ENCODE peak calls at places on chromosomes 6 and 20, in four cellular contexts. J is right lobe of liver, V is left ventricle myocardium inferior, T is ovary. E is an unnamed sample.
A peak's percentile ranks its signal among the peaks of the same experiment; 100 is the strongest.

GRCh38 chr6:13457577-13457976 is 29.8 kb downstream of the GFOD1 start:
- DNase-seq in J (no peak), V (peak; percentile 37), T (no peak), E (no peak)

GRCh38 chr6:41439524-41440418 is 104.4 kb downstream of the NCR2 start:
- DNase-seq in V (no peak), T (no peak), J (no peak), E (no peak)

GRCh38 chr6:157034433-157035230 is 257.5 kb downstream of the ARID1B start:
- DNase-seq in J (no peak), T (no peak), V (no peak), E (no peak)

GRCh38 chr20:56968386-56969048 is 297.9 kb downstream of the BMP7 start:
- DNase-seq in J (no peak), T (no peak), V (no peak), E (no peak)

GRCh38 chr6:69866351-69867074 is at the start of gene COL19A1:
- DNase-seq in V (peak; percentile 22), T (no peak), J (peak; percentile 42), E (no peak)

GRCh38 chr20:35523298-35523888 is 6.1 kb downstream of the C20orf173 start:
- DNase-seq in V (no peak), T (no peak), J (no peak), E (no peak)

GRCh38 chr20:8933391-8933807 is 135.5 kb upstream of the PLCB4 start:
- DNase-seq in J (no peak), T (peak; percentile 39), V (no peak), E (no peak)

GRCh38 chr6:130364224-130364780 is 1.5 kb upstream of the TMEM200A start:
- DNase-seq in V (no peak), T (no peak), J (no peak), E (no peak)

GRCh38 chr6:131923356-131923755 is 27.8 kb downstream of the CCN2 start:
- DNase-seq in V (peak; percentile 22), J (peak; percentile 70), T (peak; percentile 69), E (no peak)

GRCh38 chr6:144185133-144185836 is 35.0 kb downstream of the STX11 start:
- DNase-seq in J (no peak), T (no peak), V (no peak), E (no peak)

GRCh38 chr20:34559311-34560140 is 1.0 kb downstream of the MAP1LC3A start:
- DNase-seq in J (peak; percentile 62), T (peak; percentile 64), V (no peak), E (no peak)

GRCh38 chr6:136652656-136653055 is 102.4 kb upstream of the MAP7 start:
- DNase-seq in V (no peak), J (no peak), T (no peak), E (no peak)

GRCh38 chr20:12914804-12915203 is 94.0 kb upstream of the SPTLC3 start:
- DNase-seq in J (no peak), V (no peak), T (no peak), E (no peak)
- H3K4me3 ChIP-seq in J (no peak overlapping the region), V (no peak overlapping the region), T (no peak overlapping the region), E (no peak overlapping the region)

DNA sequence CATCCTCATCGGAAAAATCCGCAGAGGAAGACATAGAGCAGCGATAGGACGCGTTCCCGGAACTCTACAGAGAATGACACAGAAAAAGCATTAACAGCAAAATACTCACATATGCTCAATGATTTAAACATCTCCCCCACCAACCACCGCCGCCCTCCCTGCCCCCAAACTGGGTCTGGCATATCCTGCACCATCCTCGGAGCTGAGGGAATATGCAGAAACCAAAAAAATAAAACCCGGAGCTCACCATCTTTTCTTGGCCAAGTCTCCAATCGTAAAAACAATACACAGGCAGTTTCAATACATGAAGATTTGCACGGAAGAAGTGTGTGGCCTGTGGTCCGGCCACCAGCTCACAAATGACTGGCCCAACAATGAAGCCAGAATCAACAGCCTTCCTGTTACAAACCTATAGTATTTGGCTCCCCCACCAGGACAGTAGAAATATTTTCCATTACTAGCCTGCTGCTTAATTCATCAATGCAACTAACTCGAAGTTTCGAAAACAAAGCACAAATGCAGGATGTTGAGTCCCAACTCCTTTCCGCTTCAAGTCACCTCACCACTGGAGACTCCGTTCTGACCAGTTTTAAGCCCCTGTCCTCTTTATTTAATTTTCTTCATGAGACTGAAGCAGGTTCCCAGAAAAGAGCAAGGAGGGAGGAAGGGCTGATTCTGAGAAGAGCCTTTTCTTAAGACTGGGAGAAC is 103.2 kb upstream of the BEND6 start:
- DNase-seq in V (no peak), J (peak; percentile 43), T (peak; percentile 60), E (no peak)
- H3K4me3 ChIP-seq in V (peak overlapping the region; percentile 66), J (peak overlapping the region; percentile 29), T (peak overlapping the region; percentile 38), E (peak overlapping the region; percentile 76)

DNA sequence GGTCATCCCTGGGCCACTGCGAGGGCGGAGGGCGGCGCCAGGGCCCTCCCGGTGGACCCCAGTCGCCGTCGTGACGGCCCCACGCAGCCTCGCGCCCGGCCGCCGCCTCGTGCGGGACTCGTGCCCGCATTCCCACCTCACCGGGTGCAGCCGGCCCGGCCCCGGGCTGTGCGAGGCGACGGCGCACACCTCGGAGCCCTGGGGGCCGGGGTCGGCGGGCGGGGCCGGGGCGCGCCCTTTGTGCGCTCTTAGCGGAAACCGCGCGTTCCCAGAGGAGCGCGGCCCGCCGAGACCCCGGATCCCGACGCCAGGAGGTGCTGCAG is 5.5 kb upstream of the DLL1 start:
- DNase-seq in V (no peak), T (no peak), J (no peak), E (no peak)
- H3K4me3 ChIP-seq in V (peak overlapping the region; percentile 73), T (no peak overlapping the region), J (peak overlapping the region; percentile 40), E (peak overlapping the region; percentile 75)

GRCh38 chr6:37101991-37102298 is 68.0 kb upstream of the PIM1 start:
- DNase-seq in V (no peak), T (no peak), J (no peak), E (no peak)
- H3K4me3 ChIP-seq in V (peak overlapping the region; percentile 61), T (peak overlapping the region; percentile 40), J (peak overlapping the region; percentile 25), E (peak overlapping the region; percentile 67)

DNA sequence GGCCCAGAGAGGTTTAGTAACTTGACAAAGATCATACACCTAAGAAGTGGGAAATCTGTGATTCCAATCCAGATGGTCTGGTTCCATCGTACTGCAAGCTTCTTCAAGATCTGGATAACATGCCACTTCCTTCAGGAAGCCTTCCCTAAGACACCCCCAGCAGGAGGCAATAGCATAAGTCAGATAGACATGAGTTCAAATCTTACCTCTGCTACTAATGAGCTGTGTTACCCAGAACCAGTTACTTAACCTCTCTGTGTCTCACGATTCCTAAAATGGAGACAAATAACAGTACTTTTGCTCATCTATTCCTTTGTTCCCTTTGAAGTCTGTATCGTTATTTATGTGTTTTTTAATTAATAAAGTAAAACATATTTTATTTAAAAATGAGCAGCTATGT is 22.3 kb upstream of the OCSTAMP start:
- DNase-seq in V (no peak), J (no peak), T (no peak), E (no peak)
- H3K4me3 ChIP-seq in V (no peak overlapping the region), J (no peak overlapping the region), T (no peak overlapping the region), E (no peak overlapping the region)

GRCh38 chr6:31559958-31560696 is 12.0 kb upstream of the LTA start:
- DNase-seq in V (peak; percentile 63), J (peak; percentile 75), T (peak; percentile 53), E (no peak)

GRCh38 chr6:31558318-31558625 is 10.9 kb downstream of the NFKBIL1 start:
- DNase-seq in T (no peak), V (no peak), J (no peak), E (no peak)

GRCh38 chr6:31557443-31558317 is 10.3 kb downstream of the NFKBIL1 start:
- DNase-seq in T (no peak), J (no peak), V (no peak), E (no peak)

GRCh38 chr6:31559606-31559957 is 12.2 kb downstream of the NFKBIL1 start:
- DNase-seq in J (no peak), V (no peak), T (no peak), E (no peak)

GRCh38 chr6:31558631-31559500 is 11.5 kb downstream of the NFKBIL1 start:
- DNase-seq in J (no peak), T (no peak), V (peak; percentile 26), E (no peak)
- H3K4me3 ChIP-seq in J (no peak overlapping the region), T (no peak overlapping the region), V (peak overlapping the region; percentile 21), E (peak overlapping the region; percentile 13)

GRCh38 chr6:16237242-16237641 is 1.1 kb upstream of the GMPR start:
- DNase-seq in J (no peak), V (no peak), T (no peak), E (no peak)

GRCh38 chr6:16238057-16238657 is at the start of gene GMPR:
- DNase-seq in V (peak; percentile 86), T (peak; percentile 81), J (peak; percentile 90), E (peak; percentile 49)

GRCh38 chr6:16238658-16239089 is 287 bp downstream of the GMPR start:
- DNase-seq in T (no peak), V (no peak), J (no peak), E (no peak)

GRCh38 chr6:16236648-16237199 is 1.7 kb upstream of the GMPR start:
- DNase-seq in T (no peak), V (no peak), J (peak; percentile 61), E (no peak)

DNA sequence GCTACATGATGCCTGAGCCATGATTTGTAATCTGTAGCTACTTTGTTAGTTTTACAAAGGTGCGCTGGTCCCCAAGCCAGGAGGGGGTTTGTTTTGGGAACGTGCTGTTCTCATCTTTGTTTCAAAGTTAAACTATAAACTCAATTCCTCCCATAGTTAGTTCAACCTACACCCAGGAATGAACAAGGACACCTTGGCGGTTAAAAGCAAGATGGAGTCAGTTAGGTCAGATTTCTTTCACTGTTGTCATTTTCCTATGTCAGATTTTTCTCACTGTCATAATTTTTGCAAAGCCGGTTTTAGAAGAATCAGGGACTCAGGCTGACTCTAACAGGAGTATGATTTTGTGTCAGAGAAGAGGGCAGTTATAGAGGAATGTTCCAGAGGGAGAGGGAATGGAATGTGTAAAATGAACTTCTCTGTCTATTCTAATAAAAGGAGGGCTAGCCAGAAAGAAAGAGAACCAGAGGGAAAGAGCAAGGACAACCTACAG is 2.3 kb upstream of the GMPR start:
- DNase-seq in T (no peak), V (no peak), J (no peak), E (no peak)
- H3K4me3 ChIP-seq in T (peak overlapping the region; percentile 9), V (peak overlapping the region; percentile 42), J (no peak overlapping the region), E (peak overlapping the region; percentile 53)

DNA sequence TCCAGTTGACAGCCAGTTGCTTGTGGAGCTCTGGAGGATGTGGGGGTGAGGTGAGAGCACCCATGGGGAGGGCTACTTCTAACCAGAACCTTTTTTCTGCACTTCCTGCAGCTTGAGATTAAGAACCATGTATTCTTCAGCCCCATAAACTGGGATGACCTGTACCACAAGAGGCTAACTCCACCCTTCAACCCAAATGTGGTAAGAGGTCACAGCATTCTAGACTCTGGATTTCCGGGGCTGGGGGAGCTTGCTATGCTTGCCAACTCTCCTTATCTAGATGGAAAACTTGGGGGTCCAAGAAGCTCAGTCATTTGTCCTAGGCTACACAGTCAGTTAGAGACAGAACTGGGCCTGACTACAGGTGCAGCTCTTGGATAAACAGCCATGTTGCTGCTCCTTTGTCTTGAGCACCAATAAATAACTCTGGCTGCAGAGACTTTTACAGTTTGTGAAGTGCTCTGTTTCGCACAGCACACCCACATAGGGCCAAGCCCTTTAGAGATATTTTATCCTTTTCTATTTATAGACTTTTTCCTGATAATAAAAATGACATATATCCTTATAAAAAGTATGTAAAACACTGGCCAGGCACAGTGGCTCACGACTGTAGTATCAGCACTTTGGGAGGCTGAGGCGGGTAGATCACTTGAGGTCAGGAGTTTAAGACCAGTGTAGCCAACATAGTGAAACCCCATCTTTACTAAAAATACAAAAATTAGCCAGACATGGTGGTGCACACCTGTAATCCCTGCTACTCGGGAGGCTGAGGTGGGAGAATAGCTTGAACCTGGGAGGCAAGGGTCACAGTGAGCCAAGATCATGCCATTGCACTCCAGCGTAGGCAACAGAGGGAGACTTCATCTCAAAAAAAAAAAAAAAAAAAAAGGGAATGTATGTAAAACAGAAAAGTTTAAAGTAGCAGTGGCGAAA is 10.6 kb upstream of the IFT52 start:
- DNase-seq in T (no peak), J (no peak), V (no peak), E (no peak)
- H3K4me3 ChIP-seq in T (no peak overlapping the region), J (no peak overlapping the region), V (no peak overlapping the region), E (no peak overlapping the region)

GRCh38 chr6:133240511-133241087 is 558 bp upstream of the EYA4 start:
- DNase-seq in V (peak; percentile 35), T (no peak), J (no peak), E (no peak)
- H3K4me3 ChIP-seq in V (peak overlapping the region; percentile 76), T (peak overlapping the region; percentile 25), J (peak overlapping the region; percentile 10), E (peak overlapping the region; percentile 70)